ENCODE peak calls at places on chromosomes 6 and 20, in six cellular contexts. E is IMR-90, S is NT2/D1, M is tibial artery, L is lower lobe of right lung, T is ascending aorta. X is an unnamed sample. For H3K27me3 and H3K4me1, the result is how much of the 10 kb centered on the place peaks cover.

GRCh38 chr6:75611011-75611701 is 9.5 kb downstream of the SENP6 start:
- DNase-seq in E (no peak), S (no peak), M (no peak), L (no peak), T (no peak), X (no peak)

GRCh38 chr20:63457737-63458136 is 14.7 kb downstream of the KCNQ2 start:
- DNase-seq in E (no peak), S (no peak), M (no peak), L (no peak), T (no peak), X (no peak)

GRCh38 chr6:166417285-166417691 is 34.5 kb upstream of the MPC1 start:
- DNase-seq in E (no peak), S (no peak), M (peak), L (no peak), T (no peak), X (no peak)

GRCh38 chr20:31662372-31662854 is 24.7 kb downstream of the COX4I2 start:
- DNase-seq in E (no peak), S (no peak), M (no peak), L (no peak), T (no peak), X (no peak)

GRCh38 chr6:122620428-122620827 is 10.2 kb downstream of the PKIB start:
- DNase-seq in E (no peak), S (no peak), M (no peak), L (no peak), T (no peak), X (no peak)

GRCh38 chr6:2961971-2962370 is 9.4 kb downstream of the SERPINB6 start:
- DNase-seq in E (no peak), S (no peak), M (no peak), L (peak), T (peak), X (peak)

GRCh38 chr6:143677891-143678737 is at the start of gene PHACTR2:
- DNase-seq in E (peak), S (peak), M (peak), L (peak), T (peak), X (peak)

GRCh38 chr20:37123441-37123840 is 27.6 kb upstream of the RBL1 start:
- DNase-seq in E (no peak), S (no peak), M (no peak), L (peak), T (no peak), X (no peak)

GRCh38 chr6:7241709-7242645 is 71.0 kb downstream of the SSR1 start:
- DNase-seq in E (peak), S (no peak), M (no peak), L (peak), T (no peak), X (peak)

GRCh38 chr6:10404799-10405524 is 9.9 kb downstream of the TFAP2A start:
- DNase-seq in E (no peak), S (no peak), M (no peak), L (no peak), T (no peak), X (no peak)

GRCh38 chr6:10409160-10409765 is 5.6 kb downstream of the TFAP2A start:
- DNase-seq in E (no peak), S (no peak), M (no peak), L (no peak), T (no peak), X (no peak)

GRCh38 chr6:10407674-10408054 is 7.2 kb downstream of the TFAP2A start:
- DNase-seq in E (no peak), S (no peak), M (no peak), L (no peak), T (no peak), X (no peak)

GRCh38 chr6:10406556-10406955 is 8.3 kb downstream of the TFAP2A start:
- DNase-seq in E (no peak), S (no peak), M (no peak), L (no peak), T (no peak), X (no peak)

GRCh38 chr6:10407018-10407673 is 7.7 kb downstream of the TFAP2A start:
- DNase-seq in E (no peak), S (no peak), M (no peak), L (no peak), T (no peak), X (no peak)
- H3K27me3 ChIP-seq in E (under half), S (under half), M (half or more), L (half or more), T (under half), X (under half)

GRCh38 chr20:58985656-58986055 is 4.6 kb downstream of the NELFCD start:
- DNase-seq in E (no peak), S (no peak), M (peak), L (no peak), T (peak), X (no peak)

GRCh38 chr20:58981564-58982364 is 708 bp downstream of the NELFCD start:
- DNase-seq in E (peak), S (no peak), M (no peak), L (no peak), T (peak), X (peak)

GRCh38 chr20:58980711-58981563 is at the start of gene NELFCD:
- DNase-seq in E (peak), S (peak), M (peak), L (peak), T (peak), X (peak)

GRCh38 chr20:58984691-58985090 is 3.6 kb downstream of the NELFCD start:
- DNase-seq in E (no peak), S (no peak), M (peak), L (no peak), T (peak), X (no peak)

DNA sequence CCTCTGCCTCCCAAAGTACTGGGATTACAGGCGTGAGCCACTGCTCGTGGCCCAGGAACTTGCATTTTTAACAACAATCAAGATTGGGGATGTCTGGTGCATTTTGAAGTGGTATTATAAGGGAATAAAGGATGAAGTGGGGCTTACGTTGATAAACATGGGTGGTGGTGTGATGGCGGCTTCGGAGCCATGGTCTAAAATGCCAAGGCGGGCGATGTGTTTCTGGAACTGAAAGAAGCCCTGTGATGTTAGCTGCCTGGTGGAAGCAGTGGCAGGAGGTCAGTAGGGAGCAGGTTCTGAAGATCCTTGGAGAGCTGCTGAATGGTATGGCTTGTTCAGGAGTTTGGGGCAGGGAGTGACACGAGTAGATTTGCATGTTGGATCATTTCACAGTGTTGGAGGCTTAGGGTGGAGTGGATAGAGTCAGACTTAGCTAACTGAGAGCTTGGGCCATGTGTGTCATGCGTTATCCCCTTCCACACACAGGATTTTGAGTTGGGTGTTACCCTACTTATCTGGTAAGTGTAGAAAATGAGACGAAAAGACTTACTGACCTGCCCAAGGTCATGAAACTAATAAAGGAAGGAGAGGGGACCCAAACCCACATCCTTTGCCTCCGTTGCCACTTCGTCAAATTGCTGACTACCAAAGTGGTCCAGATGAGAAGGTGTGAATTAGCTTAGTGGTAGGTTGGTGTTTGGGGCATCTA is 1.5 kb downstream of the NELFCD start:
- DNase-seq in E (no peak), S (no peak), M (no peak), L (no peak), T (peak), X (no peak)
- H3K4me3 ChIP-seq in E (no peak), S (no peak), M (peak), L (peak), T (peak), X (peak)

GRCh38 chr6:167833396-167833763 is 6.7 kb downstream of the AFDN start:
- DNase-seq in E (no peak), S (no peak), M (no peak), L (no peak), T (no peak), X (no peak)
- H3K4me1 ChIP-seq in E (under half), S (under half), M (under half), L (half or more), T (under half), X (under half)

DNA sequence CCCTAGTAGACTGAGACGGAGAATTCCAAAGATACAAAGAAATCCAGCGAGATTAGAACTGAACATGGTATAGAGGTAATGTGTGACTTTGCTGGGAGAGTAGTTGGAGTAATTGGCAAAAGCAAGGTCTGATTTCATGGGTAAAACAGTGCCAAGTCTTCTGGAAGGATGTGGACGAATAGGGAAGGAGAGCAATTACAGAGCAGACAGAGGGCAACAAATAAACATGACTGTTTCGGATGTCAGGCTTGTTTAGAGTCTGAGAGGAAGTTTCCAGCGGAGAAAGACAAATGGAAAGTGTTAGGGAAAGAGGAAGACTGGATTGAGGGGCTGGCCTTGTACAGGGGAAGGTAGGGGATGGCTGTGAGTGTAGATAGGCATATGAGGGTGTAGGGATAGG is 282.2 kb upstream of the PRND start:
- DNase-seq in E (no peak), S (peak), M (no peak), L (no peak), T (no peak), X (no peak)
- H3K27me3 ChIP-seq in E (under half), S (under half), M (under half), L (under half), T (under half), X (under half)

GRCh38 chr6:152685819-152686218 is 11.9 kb upstream of the MYCT1 start:
- DNase-seq in E (no peak), S (no peak), M (no peak), L (no peak), T (no peak), X (no peak)
- H3K4me3 ChIP-seq in E (no peak), S (no peak), M (no peak), L (no peak), T (no peak), X (no peak)

GRCh38 chr6:134637282-134637681 is 312.6 kb downstream of the ALDH8A1 start:
- DNase-seq in E (no peak), S (no peak), M (no peak), L (no peak), T (no peak), X (no peak)

GRCh38 chr6:134637847-134638438 is 312.0 kb downstream of the ALDH8A1 start:
- DNase-seq in E (no peak), S (no peak), M (no peak), L (no peak), T (no peak), X (no peak)

GRCh38 chr6:134636221-134636830 is 313.6 kb downstream of the ALDH8A1 start:
- DNase-seq in E (peak), S (no peak), M (no peak), L (no peak), T (no peak), X (no peak)

GRCh38 chr6:134632034-134632433 is 314.1 kb upstream of the SGK1 start:
- DNase-seq in E (no peak), S (no peak), M (no peak), L (no peak), T (no peak), X (no peak)

DNA sequence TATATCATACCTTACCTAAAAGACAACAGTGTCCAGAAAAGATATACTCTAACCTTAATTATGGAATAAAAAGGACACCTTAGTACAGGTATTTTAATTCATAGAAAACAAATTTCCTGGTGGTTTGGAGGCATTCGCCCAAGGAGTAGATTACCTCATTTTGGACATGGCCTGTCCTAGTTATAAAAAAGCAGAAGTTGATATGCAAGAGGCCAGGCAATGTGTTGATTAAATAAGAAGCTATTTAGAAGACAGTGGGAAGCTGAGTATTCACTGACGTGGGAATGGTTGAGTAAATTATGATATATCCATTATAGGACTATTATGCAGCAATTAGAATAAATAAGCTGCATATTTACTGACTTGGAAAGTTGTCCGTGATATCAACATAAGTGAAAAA is 314.9 kb downstream of the ALDH8A1 start:
- DNase-seq in E (no peak), S (no peak), M (no peak), L (no peak), T (no peak), X (no peak)
- H3K4me1 ChIP-seq in E (under half), S (under half), M (under half), L (under half), T (under half), X (under half)

X was measured in HAP-1.